ENCODE peak calls at places on chromosomes 7 and 10, in ten cellular contexts. P is uterus, E is ovary, N is transverse colon, U is stomach, K is NB4, Q is right lobe of liver, T is lower leg skin, Y is esophagus squamous epithelium, Z is prostate gland. A is an unnamed sample.

GRCh38 chr7:137874390-137874789 is 27.6 kb upstream of the DGKI start:
- DNase-seq in N (no peak), P (no peak), T (no peak), Q (no peak), Z (no peak), E (no peak), U (no peak), K (no peak), Y (no peak), A (no peak)

GRCh38 chr7:103640031-103640779 is 194.2 kb upstream of the SLC26A5 start:
- DNase-seq in P (no peak), Y (no peak), K (no peak), E (no peak), Q (no peak), N (no peak), T (no peak), Z (no peak), U (no peak), A (no peak)

GRCh38 chr7:1508277-1508758 is 4.1 kb upstream of the INTS1 start:
- DNase-seq in P (no peak), U (no peak), K (peak), T (no peak), Q (no peak), E (no peak), Z (no peak), Y (no peak), N (no peak), A (no peak)

GRCh38 chr7:42913591-42913990 is 1.7 kb upstream of the C7orf25 start:
- DNase-seq in E (no peak), Y (no peak), Z (no peak), N (no peak), P (no peak), T (no peak), Q (no peak), K (peak), U (no peak), A (no peak)

GRCh38 chr10:58943234-58943633 is 233.2 kb upstream of the PHYHIPL start:
- DNase-seq in E (no peak), Q (no peak), Y (no peak), N (no peak), T (no peak), K (no peak), Z (no peak), U (no peak), P (no peak), A (no peak)

GRCh38 chr7:111911166-111911961 is 294.8 kb downstream of the DOCK4 start:
- DNase-seq in N (no peak), Q (no peak), K (no peak), T (no peak), Y (no peak), Z (no peak), U (no peak), E (no peak), P (no peak), A (no peak)

GRCh38 chr10:7417103-7417623 is 6.3 kb upstream of the SFMBT2 start:
- DNase-seq in T (no peak), N (no peak), Q (no peak), K (peak), E (no peak), P (no peak), U (no peak), Z (no peak), Y (no peak), A (no peak)

GRCh38 chr10:32446701-32447406 is 914 bp downstream of the CCDC7 start:
- DNase-seq in Y (no peak), Q (no peak), P (no peak), E (no peak), T (no peak), U (no peak), N (no peak), Z (no peak), K (peak), A (no peak)

GRCh38 chr10:113911113-113911512 is 56.7 kb downstream of the NHLRC2 start:
- DNase-seq in Y (no peak), P (no peak), N (no peak), Q (no peak), U (no peak), E (no peak), Z (no peak), T (no peak), K (no peak), A (no peak)

GRCh38 chr7:30894866-30895408 is 16.7 kb upstream of the AQP1 start:
- DNase-seq in P (no peak), E (no peak), Q (no peak), N (no peak), U (no peak), T (no peak), Z (no peak), Y (no peak), K (peak), A (no peak)

GRCh38 chr10:6061056-6061455 is 1.1 kb downstream of the IL2RA start:
- DNase-seq in U (peak), E (peak), Q (no peak), Y (no peak), N (no peak), Z (no peak), P (peak), T (peak), K (no peak), A (no peak)

GRCh38 chr7:110257673-110258072 is 833.3 kb upstream of the LRRN3 start:
- DNase-seq in Z (no peak), Y (no peak), Q (no peak), N (no peak), U (no peak), K (no peak), T (no peak), E (no peak), P (no peak), A (no peak)

GRCh38 chr7:2012981-2013380 is 219.8 kb downstream of the MAD1L1 start:
- DNase-seq in U (peak), Z (no peak), P (no peak), E (peak), K (no peak), Q (peak), T (peak), N (no peak), Y (no peak), A (no peak)

GRCh38 chr7:145644426-145645154 is 472.0 kb upstream of the CNTNAP2 start:
- DNase-seq in Q (no peak), U (no peak), Z (no peak), K (no peak), E (no peak), Y (no peak), T (no peak), P (no peak), N (no peak), A (no peak)

GRCh38 chr7:45073031-45073842 is 15.5 kb downstream of the NACAD start:
- DNase-seq in Q (no peak), P (no peak), K (peak), T (no peak), N (no peak), Y (no peak), Z (no peak), U (no peak), E (no peak), A (no peak)

GRCh38 chr7:83677180-83677866 is 28.4 kb upstream of the SEMA3E start:
- DNase-seq in T (no peak), Q (no peak), E (no peak), Y (no peak), K (peak), P (no peak), U (peak), N (no peak), Z (no peak), A (no peak)

GRCh38 chr7:124856299-124856888 is 73.2 kb downstream of the POT1 start:
- DNase-seq in Q (no peak), Y (no peak), E (no peak), T (no peak), K (peak), N (no peak), Z (no peak), P (no peak), U (no peak), A (no peak)

GRCh38 chr10:86387221-86387794 is 20.7 kb upstream of the GRID1 start:
- DNase-seq in Y (no peak), N (no peak), T (peak), K (peak), U (no peak), E (no peak), Z (no peak), Q (no peak), P (no peak), A (no peak)

GRCh38 chr10:122374859-122375721 is 582 bp downstream of the PLEKHA1 start:
- DNase-seq in K (peak), Y (no peak), P (peak), Z (peak), N (peak), E (peak), T (peak), Q (peak), U (peak), A (peak)
- TF ChIP-seq POLR2A in K (no peak), Y (no peak), P (no peak), Z (peak), N (peak), E (no peak), T (no peak), Q (peak), U (no peak), A (no peak)

DNA sequence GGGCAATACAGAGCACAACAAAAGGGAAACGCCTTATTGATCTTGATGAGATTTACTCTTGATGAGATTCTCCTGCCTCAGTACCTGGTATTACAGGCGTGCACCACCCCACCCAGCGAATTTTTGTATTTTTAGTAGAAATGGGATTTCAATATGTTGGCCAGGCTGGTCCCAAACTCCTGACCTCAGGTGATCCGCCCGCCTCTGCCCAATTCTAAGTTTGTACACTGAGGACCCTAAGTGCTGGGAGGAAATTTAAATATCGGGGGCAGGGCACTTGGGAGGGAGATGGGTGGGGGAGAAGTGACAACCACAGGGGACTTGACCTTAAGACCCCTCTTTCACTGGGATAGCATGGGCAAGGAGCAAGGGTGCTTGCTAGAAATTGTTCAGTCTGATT is 14.1 kb downstream of the HNRNPF start:
- DNase-seq in E (no peak), N (no peak), Z (no peak), Q (no peak), P (no peak), T (no peak), K (no peak), U (no peak), Y (no peak), A (no peak)
- TF ChIP-seq POLR2A in E (no peak), N (no peak), Z (no peak), Q (no peak), P (no peak), T (no peak), K (no peak), U (no peak), Y (no peak), A (no peak)

DNA sequence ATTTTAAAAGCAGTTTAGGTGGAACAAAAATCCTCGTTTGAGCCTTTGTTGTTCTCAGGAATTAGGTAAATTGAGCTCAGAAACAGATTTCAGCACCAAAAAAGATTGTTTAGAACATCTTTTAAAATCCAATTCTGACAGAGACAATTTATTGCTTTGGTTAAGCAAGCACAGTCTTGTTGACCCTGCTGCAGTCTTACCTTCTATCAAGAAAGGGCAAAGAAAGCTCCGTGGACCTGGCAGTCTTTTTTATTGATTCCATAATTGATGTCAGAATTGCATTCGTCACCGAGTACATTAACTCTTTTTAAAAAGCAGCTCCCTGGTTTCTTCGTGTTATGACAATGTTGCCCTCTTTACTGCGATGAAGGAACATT is 334.8 kb downstream of the FGFR2 start:
- DNase-seq in K (no peak), N (no peak), Z (peak), Q (no peak), P (no peak), E (no peak), Y (no peak), U (no peak), T (no peak), A (no peak)
- TF ChIP-seq POLR2A in K (no peak), N (no peak), Z (no peak), Q (no peak), P (no peak), E (no peak), Y (no peak), U (no peak), T (no peak), A (no peak)

GRCh38 chr7:99389772-99390171 is 15.2 kb downstream of the ARPC1B start:
- DNase-seq in T (no peak), E (no peak), Z (no peak), K (no peak), Q (no peak), P (no peak), N (no peak), U (no peak), Y (no peak), A (no peak)
- TF ChIP-seq POLR2A in T (no peak), E (no peak), Z (no peak), K (no peak), Q (no peak), P (no peak), N (no peak), U (no peak), Y (no peak), A (no peak)

DNA sequence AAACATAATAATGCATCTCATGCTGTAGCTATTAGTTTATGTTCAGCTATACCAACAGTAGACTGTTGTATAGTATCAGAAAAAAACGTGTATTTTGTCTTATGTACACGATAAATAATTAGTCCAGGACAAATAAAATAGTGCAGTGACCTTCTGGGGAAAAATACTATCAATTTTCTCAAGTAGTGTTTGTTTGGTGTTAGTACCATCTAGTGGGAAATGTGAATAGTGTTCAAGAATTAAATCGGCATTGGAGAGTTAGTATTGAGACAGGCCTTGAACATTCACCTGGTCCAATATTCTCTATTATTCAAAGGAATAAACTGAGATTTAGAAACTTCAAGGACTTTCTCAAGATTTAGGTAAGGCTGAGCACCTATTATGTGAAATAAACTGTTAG is 21.7 kb upstream of the OR2A5 start:
- DNase-seq in T (no peak), U (no peak), Q (no peak), K (peak), Y (no peak), P (no peak), N (no peak), E (no peak), Z (no peak), A (no peak)
- TF ChIP-seq POLR2A in T (no peak), U (no peak), Q (no peak), K (no peak), Y (no peak), P (no peak), N (no peak), E (no peak), Z (no peak), A (no peak)

GRCh38 chr10:3776796-3777571 is 8.0 kb downstream of the KLF6 start:
- DNase-seq in Z (peak), T (no peak), N (peak), E (peak), Q (no peak), Y (no peak), P (peak), K (no peak), U (peak), A (no peak)

GRCh38 chr10:3775671-3776551 is 9.1 kb downstream of the KLF6 start:
- DNase-seq in K (peak), Q (peak), U (no peak), Z (no peak), T (no peak), N (peak), P (no peak), E (no peak), Y (no peak), A (peak)

GRCh38 chr10:3774018-3774813 is 10.8 kb downstream of the KLF6 start:
- DNase-seq in T (no peak), Q (no peak), K (no peak), U (no peak), E (no peak), Y (no peak), Z (no peak), N (no peak), P (no peak), A (no peak)

GRCh38 chr10:3773465-3774017 is 11.5 kb downstream of the KLF6 start:
- DNase-seq in K (no peak), E (no peak), Y (no peak), T (no peak), U (no peak), P (no peak), Q (no peak), Z (no peak), N (no peak), A (no peak)

GRCh38 chr10:3774814-3775670 is 10.0 kb downstream of the KLF6 start:
- DNase-seq in P (peak), U (no peak), Q (no peak), K (peak), Z (no peak), Y (no peak), T (no peak), E (no peak), N (peak), A (no peak)
- TF ChIP-seq POLR2A in P (no peak), U (no peak), Q (no peak), K (no peak), Z (no peak), Y (no peak), T (no peak), E (no peak), N (no peak), A (no peak)

GRCh38 chr7:21426958-21427860 is 674 bp upstream of the SP4 start:
- DNase-seq in E (peak), T (peak), P (peak), U (peak), K (peak), Z (peak), N (peak), Y (peak), Q (peak), A (peak)
- TF ChIP-seq POLR2A in E (peak), T (no peak), P (peak), U (peak), K (peak), Z (peak), N (peak), Y (peak), Q (peak), A (peak)

DNA sequence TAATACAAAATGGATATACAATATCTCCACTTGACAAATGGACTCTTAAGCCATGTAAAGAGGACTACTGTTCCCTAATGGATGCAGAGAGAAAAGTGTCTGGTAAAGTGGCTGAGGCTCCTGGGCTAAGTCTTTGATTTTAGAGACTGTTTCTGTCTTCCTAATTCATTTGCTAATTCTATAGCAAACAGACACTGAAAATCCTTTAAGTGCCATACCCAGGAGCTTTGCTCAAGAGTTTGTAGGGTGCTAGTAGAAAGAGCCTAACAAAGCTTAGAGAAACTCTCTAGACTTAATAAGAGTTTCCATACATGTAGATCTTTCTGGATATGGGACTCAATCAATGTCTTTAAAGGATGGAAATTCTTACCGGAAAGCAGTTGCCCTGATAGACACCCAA is 16.7 kb downstream of the CEP55 start:
- DNase-seq in Z (no peak), K (no peak), Q (no peak), P (no peak), Y (no peak), U (no peak), N (no peak), E (no peak), T (no peak), A (no peak)
- TF ChIP-seq POLR2A in Z (no peak), K (no peak), Q (no peak), P (no peak), Y (no peak), U (no peak), N (no peak), E (no peak), T (no peak), A (no peak)

A was measured in breast epithelium.